ENCODE peak calls at places on chromosomes 7 and 10, in eight cellular contexts. F, E, I, A, P, Z, L and M are unnamed samples.

GRCh38 chr7:70530191-70530590 is 601.8 kb upstream of the GALNT17 start:
- DNase-seq in Z (no peak), P (no peak), A (no peak), E (no peak), I (no peak), F (peak), L (no peak), M (no peak)

GRCh38 chr10:35079763-35080162 is 10.4 kb downstream of the CUL2 start:
- DNase-seq in E (no peak), L (no peak), P (no peak), Z (no peak), I (peak), F (peak), A (no peak), M (no peak)

GRCh38 chr10:127398140-127398966 is 150.8 kb upstream of the NPS start:
- DNase-seq in I (peak), Z (no peak), E (no peak), P (no peak), A (peak), F (no peak), L (no peak), M (no peak)

GRCh38 chr10:29063806-29064644 is 224.8 kb upstream of the LYZL1 start:
- DNase-seq in P (no peak), A (no peak), I (peak), E (no peak), L (no peak), F (no peak), Z (no peak), M (no peak)

GRCh38 chr10:50538473-50539398 is 85.0 kb downstream of the SGMS1 start:
- DNase-seq in P (no peak), I (no peak), L (no peak), Z (no peak), E (no peak), A (peak), F (no peak), M (no peak)

GRCh38 chr10:73886085-73886529 is 11.8 kb upstream of the CAMK2G start:
- DNase-seq in P (peak), A (peak), F (peak), E (peak), I (peak), Z (peak), L (peak), M (peak)

GRCh38 chr7:501526-501925 is 18.1 kb downstream of the PDGFA start:
- DNase-seq in P (no peak), I (no peak), Z (peak), A (no peak), F (no peak), L (no peak), E (no peak), M (no peak)

GRCh38 chr7:39650676-39651075 is 27.3 kb downstream of the RALA start:
- DNase-seq in Z (peak), P (peak), L (no peak), F (peak), E (no peak), I (peak), A (peak), M (no peak)

GRCh38 chr10:91088300-91089140 is 131.9 kb upstream of the PCGF5 start:
- DNase-seq in L (no peak), I (peak), P (no peak), E (no peak), F (peak), A (peak), Z (no peak), M (peak)

GRCh38 chr7:110522061-110522750 is 568.7 kb upstream of the LRRN3 start:
- DNase-seq in P (no peak), F (no peak), Z (no peak), L (no peak), E (no peak), I (peak), A (no peak), M (no peak)

GRCh38 chr10:104734408-104734807 is 93.3 kb downstream of the SORCS3 start:
- DNase-seq in L (no peak), Z (no peak), P (no peak), F (no peak), E (no peak), I (no peak), A (no peak), M (no peak)

DNA sequence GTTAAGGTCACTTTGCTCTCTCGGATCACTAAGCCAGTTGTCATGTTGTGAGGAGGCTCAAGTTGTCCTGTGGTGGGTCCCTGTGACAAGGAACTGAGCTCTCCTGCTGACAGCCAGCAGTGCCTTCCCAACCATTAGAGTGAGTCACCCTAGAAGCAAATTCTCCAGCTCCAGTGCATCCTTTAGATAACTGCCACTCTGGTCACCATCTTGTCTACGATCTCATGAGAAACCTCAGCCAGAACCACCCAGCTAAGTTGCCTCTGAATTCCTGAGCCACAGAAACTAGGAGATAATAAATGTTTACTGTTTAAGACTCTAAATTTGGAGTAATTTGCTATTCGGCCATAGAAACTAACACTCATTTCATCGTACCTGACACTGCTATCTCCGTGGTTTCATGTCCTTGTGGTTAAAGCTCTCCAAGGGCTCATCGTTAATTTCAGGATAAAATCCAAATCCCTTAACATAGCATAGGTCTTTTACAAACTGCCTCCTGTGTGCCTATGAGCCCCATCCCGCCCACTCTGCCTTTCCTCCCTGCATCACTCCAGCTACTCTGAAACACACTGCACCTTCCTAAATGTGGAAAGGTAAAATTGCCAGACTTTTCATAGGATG is 56.5 kb upstream of the WIPF3 start:
- DNase-seq in Z (no peak), E (no peak), F (peak), P (no peak), I (no peak), L (no peak), A (no peak), M (peak)
- TF ChIP-seq POLR2A in Z (no peak), E (no peak), F (no peak), P (no peak), I (no peak), L (no peak), A (no peak), M (no peak)

DNA sequence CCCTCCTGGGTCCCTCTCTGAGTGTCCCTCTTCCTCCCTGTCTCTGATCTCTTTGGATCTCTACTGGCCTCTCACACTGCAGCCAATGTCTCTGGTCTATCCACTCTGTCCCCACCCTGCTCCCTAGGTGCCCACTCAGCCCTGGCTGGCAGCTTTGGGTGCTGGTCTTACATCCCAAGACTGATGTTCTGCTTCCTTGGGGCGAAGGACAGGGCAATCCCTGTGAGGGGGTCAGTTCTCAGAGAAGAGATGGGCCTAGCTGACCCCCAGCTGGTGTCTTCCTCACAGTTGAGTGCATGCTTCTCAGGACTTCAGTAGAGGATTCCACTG is 51.7 kb upstream of the CAMK2B start:
- DNase-seq in Z (no peak), P (no peak), I (no peak), E (no peak), A (no peak), F (no peak), L (no peak), M (no peak)
- TF ChIP-seq POLR2A in Z (no peak), P (no peak), I (no peak), E (no peak), A (no peak), F (no peak), L (no peak), M (no peak)

GRCh38 chr7:157291404-157292080 is 45.3 kb upstream of the DNAJB6 start:
- DNase-seq in L (no peak), Z (no peak), P (no peak), I (no peak), E (no peak), A (no peak), F (no peak), M (no peak)

GRCh38 chr7:157293413-157293788 is 43.4 kb upstream of the DNAJB6 start:
- DNase-seq in P (no peak), I (no peak), L (no peak), A (no peak), F (no peak), Z (no peak), E (no peak), M (no peak)

GRCh38 chr7:157292258-157292657 is 44.5 kb upstream of the DNAJB6 start:
- DNase-seq in E (no peak), F (no peak), A (no peak), P (no peak), L (no peak), I (no peak), Z (no peak), M (no peak)

GRCh38 chr7:157294773-157295172 is 42.0 kb upstream of the DNAJB6 start:
- DNase-seq in A (no peak), L (no peak), P (no peak), E (no peak), Z (no peak), I (no peak), F (no peak), M (no peak)

GRCh38 chr7:157292770-157293412 is 43.9 kb upstream of the DNAJB6 start:
- DNase-seq in P (no peak), Z (no peak), L (no peak), A (no peak), E (no peak), F (no peak), I (no peak), M (no peak)
- TF ChIP-seq POLR2A in P (no peak), Z (no peak), L (no peak), A (no peak), E (no peak), F (no peak), I (no peak), M (no peak)

DNA sequence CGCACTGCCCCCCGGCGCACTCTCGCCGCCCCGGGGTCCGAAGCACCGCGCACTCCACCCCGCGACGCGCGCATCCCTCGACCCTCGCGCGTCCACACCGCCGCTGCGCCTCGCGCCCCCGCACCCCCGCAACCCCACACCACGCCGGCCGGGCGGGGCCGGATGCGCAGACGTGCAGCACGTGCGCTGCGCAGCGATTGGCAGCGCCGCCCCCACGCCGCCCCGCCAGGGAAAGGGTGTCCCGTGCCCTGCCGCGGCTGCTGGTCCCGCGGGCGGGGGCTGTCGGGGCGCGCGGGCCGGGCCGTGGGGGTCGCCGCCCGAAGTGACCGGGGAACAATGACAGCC is 53.7 kb upstream of the KDM7A start:
- DNase-seq in E (no peak), P (no peak), F (no peak), L (peak), I (no peak), A (no peak), Z (no peak), M (peak)
- TF ChIP-seq POLR2A in E (no peak), P (no peak), F (no peak), L (no peak), I (no peak), A (no peak), Z (no peak), M (no peak)

GRCh38 chr7:33128990-33129805 is at the start of gene BBS9:
- DNase-seq in Z (peak), E (peak), I (peak), P (peak), L (peak), A (peak), F (peak), M (peak)
- TF ChIP-seq POLR2A in Z (no peak), E (peak), I (no peak), P (peak), L (peak), A (peak), F (peak), M (peak)

GRCh38 chr7:21972397-21972784 is 26.7 kb upstream of the CDCA7L start:
- DNase-seq in F (no peak), I (no peak), A (no peak), Z (no peak), E (no peak), P (no peak), L (no peak), M (peak)
- TF ChIP-seq POLR2A in F (no peak), I (no peak), A (no peak), Z (no peak), E (no peak), P (no peak), L (no peak), M (no peak)

GRCh38 chr10:94398762-94399161 is 3.6 kb upstream of the TBC1D12 start:
- DNase-seq in L (no peak), Z (no peak), E (no peak), I (no peak), F (no peak), P (no peak), A (no peak), M (no peak)

GRCh38 chr10:94403034-94403822 is 887 bp downstream of the TBC1D12 start:
- DNase-seq in P (peak), E (peak), A (peak), L (peak), F (no peak), I (peak), Z (peak), M (peak)

GRCh38 chr10:94403823-94404228 is 1.5 kb downstream of the TBC1D12 start:
- DNase-seq in E (no peak), Z (no peak), I (no peak), P (no peak), A (no peak), F (no peak), L (no peak), M (peak)

GRCh38 chr10:94405406-94405805 is 3.1 kb downstream of the TBC1D12 start:
- DNase-seq in E (no peak), I (no peak), P (no peak), Z (no peak), F (no peak), A (no peak), L (no peak), M (peak)

GRCh38 chr10:94402204-94403033 is at the start of gene TBC1D12:
- DNase-seq in L (peak), P (peak), E (peak), I (peak), F (no peak), Z (peak), A (peak), M (peak)
- TF ChIP-seq POLR2A in L (peak), P (no peak), E (no peak), I (peak), F (no peak), Z (peak), A (peak), M (peak)

GRCh38 chr7:27165089-27165654 is at the start of gene HOXA9:
- DNase-seq in F (no peak), A (peak), P (peak), I (peak), E (no peak), L (no peak), Z (peak), M (peak)
- TF ChIP-seq POLR2A in F (no peak), A (peak), P (peak), I (no peak), E (no peak), L (no peak), Z (peak), M (no peak)

GRCh38 chr10:24255907-24256306 is 47.0 kb downstream of the KIAA1217 start:
- DNase-seq in I (no peak), E (peak), A (no peak), Z (no peak), P (no peak), L (no peak), F (no peak), M (no peak)

GRCh38 chr10:24256619-24257018 is 47.7 kb downstream of the KIAA1217 start:
- DNase-seq in A (no peak), P (no peak), F (no peak), L (no peak), Z (no peak), I (no peak), E (no peak), M (no peak)

GRCh38 chr10:24257588-24257987 is 48.6 kb downstream of the KIAA1217 start:
- DNase-seq in I (no peak), L (no peak), A (no peak), F (no peak), P (no peak), Z (no peak), E (no peak), M (no peak)

GRCh38 chr10:24254180-24254579 is 45.2 kb downstream of the KIAA1217 start:
- DNase-seq in P (no peak), Z (no peak), A (no peak), E (no peak), L (no peak), F (no peak), I (peak), M (no peak)

DNA sequence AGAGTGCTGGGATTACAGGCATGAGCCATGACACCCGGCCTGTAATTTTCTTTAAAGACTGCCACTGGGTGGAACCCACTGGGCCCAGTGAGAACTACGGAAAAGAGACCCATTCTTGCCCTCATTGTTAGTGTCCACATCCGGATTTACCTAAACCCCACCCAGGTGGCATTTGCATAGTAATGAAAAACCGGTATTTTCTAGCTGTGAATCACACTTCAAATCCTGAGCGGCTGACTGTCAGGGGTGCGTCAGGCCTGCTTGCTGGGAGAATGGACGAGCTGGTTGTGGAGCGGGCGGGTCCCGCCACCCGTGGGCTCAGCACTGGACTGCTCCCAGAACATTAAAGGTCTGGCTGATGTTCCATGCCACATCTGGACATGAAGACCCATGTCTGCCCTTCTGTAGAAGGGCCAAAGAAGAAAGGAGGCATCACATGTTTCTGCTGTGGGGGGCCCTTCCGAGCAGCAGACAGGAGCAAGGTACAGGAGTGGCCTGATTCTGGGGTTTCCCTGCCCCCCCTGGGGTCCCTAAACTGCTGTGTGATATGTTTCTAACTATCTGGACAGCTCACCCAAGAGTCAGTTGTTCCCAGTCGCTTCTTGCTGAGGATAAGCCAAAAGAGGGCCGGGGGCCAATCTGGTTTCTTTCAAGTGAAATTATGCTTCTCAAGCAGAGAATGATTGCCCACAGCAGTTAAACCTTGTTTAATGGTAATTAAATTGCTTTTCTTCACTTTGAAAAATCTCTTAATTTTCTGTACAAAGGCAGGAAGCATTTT is 46.4 kb downstream of the KIAA1217 start:
- DNase-seq in E (no peak), P (no peak), I (no peak), Z (no peak), L (no peak), F (no peak), A (no peak), M (no peak)
- TF ChIP-seq POLR2A in E (peak), P (no peak), I (no peak), Z (no peak), L (no peak), F (no peak), A (no peak), M (no peak)